ENCODE peak calls at places on chromosomes 5 and 9, in four cellular contexts. A is adrenal gland, Z is K562, J is fibroblast of lung. I is an unnamed sample. For H3K9me3, the result is how much of the 10 kb centered on the place peaks cover.

GRCh38 chr5:31113101-31113500 is 80.4 kb upstream of the CDH6 start:
- DNase-seq in J (peak), Z (no peak), A (no peak), I (no peak)

GRCh38 chr9:69027355-69028097 is 8.0 kb upstream of the FXN start:
- DNase-seq in Z (peak), A (peak), J (peak), I (peak)

GRCh38 chr9:74277532-74277931 is 219.6 kb upstream of the RORB start:
- DNase-seq in A (no peak), Z (no peak), J (no peak), I (no peak)

GRCh38 chr5:58918015-58918729 is 335.3 kb downstream of the RAB3C start:
- DNase-seq in Z (no peak), A (no peak), J (no peak), I (no peak)

GRCh38 chr5:36685631-36686147 is 79.3 kb downstream of the SLC1A3 start:
- DNase-seq in A (no peak), Z (no peak), J (peak), I (no peak)

GRCh38 chr5:98248949-98249348 is 524.5 kb upstream of the RGMB start:
- DNase-seq in A (no peak), Z (no peak), J (peak), I (no peak)

GRCh38 chr5:125659316-125660071 is 763.7 kb upstream of the GRAMD2B start:
- DNase-seq in A (peak), J (peak), Z (no peak), I (peak)

GRCh38 chr5:23367863-23368262 is 139.5 kb upstream of the PRDM9 start:
- DNase-seq in Z (no peak), J (peak), A (no peak), I (no peak)

GRCh38 chr9:74875656-74876055 is 12.1 kb downstream of the TRPM6 start:
- DNase-seq in J (no peak), Z (no peak), A (no peak), I (no peak)

GRCh38 chr5:167944121-167944858 is 347.2 kb upstream of the WWC1 start:
- DNase-seq in A (no peak), J (peak), Z (no peak), I (no peak)

GRCh38 chr5:54529565-54529964 is 12.0 kb downstream of the SNX18 start:
- DNase-seq in J (no peak), Z (no peak), A (peak), I (no peak)

GRCh38 chr5:35436441-35437057 is 181.1 kb upstream of the SPEF2 start:
- DNase-seq in A (peak), J (peak), Z (peak), I (peak)

GRCh38 chr9:76866689-76867088 is 39.2 kb downstream of the PRUNE2 start:
- DNase-seq in Z (no peak), A (no peak), J (peak), I (no peak)

GRCh38 chr9:134607971-134608370 is 33.6 kb upstream of the COL5A1 start:
- DNase-seq in A (no peak), Z (no peak), J (peak), I (no peak)

GRCh38 chr5:115398726-115399125 is 102.3 kb upstream of the CCDC112 start:
- DNase-seq in A (no peak), J (peak), Z (no peak), I (no peak)

GRCh38 chr5:37370550-37370863 is 399 bp downstream of the NUP155 start:
- DNase-seq in J (no peak), A (no peak), Z (peak), I (no peak)

GRCh38 chr9:99814359-99814758 is 7.3 kb upstream of the NR4A3 start:
- DNase-seq in A (no peak), J (no peak), Z (no peak), I (no peak)

GRCh38 chr5:143931986-143932385 is 120.0 kb downstream of the HMHB1 start:
- DNase-seq in A (no peak), J (no peak), Z (no peak), I (no peak)

GRCh38 chr5:103263054-103263453 is 4.5 kb downstream of the MACIR start:
- DNase-seq in J (peak), Z (no peak), A (no peak), I (no peak)

GRCh38 chr9:70883056-70883455 is 238.4 kb downstream of the TRPM3 start:
- DNase-seq in J (no peak), Z (no peak), A (no peak), I (no peak)

GRCh38 chr5:143456952-143457547 is 53.6 kb upstream of the NR3C1 start:
- DNase-seq in A (no peak), Z (no peak), J (peak), I (no peak)

DNA sequence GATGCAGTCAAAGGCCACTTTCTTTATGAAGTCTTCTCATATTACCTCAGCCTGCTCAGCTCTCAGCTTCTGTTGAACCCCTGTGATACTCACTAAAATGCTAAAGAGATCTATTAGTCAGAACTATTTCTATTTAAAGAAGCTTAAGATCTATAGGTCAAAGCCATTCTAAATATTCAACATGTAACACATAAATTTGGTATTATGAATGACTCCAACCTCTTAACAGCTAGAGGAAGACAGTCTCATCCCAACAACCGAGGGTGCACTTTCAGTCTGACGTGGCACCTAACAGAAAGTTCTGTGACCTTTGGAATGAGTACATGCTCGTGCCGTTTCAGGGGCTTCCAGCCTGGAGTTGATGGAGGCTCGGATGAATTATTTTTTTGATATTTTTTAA is 301.5 kb upstream of the VLDLR start:
- DNase-seq in J (peak), Z (no peak), A (no peak), I (no peak)
- H3K9me3 ChIP-seq in J (under half), Z (under half), A (under half), I (under half)

DNA sequence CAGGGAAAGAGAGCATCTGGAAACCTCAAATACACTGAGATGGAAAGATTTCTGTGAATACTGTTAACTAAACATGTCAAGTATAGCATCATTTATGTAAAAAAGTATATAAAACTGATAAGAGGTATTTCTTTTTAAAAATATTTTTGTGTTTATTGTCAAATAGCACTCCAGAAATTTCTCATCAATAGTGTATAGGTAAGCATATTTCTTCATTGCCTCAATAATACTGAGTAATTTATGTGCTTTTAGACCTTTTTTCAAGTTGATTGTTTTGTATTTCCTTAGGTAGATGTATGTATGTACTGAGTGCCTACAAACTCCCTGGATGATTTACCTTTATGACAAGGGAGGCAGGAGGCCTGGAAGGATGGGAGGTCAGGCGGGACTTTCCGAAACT is 196.3 kb downstream of the ROR2 start:
- DNase-seq in J (no peak), Z (no peak), A (no peak), I (no peak)
- H3K9me3 ChIP-seq in J (under half), Z (under half), A (under half), I (under half)

GRCh38 chr5:63774939-63775338 is 187.3 kb downstream of the HTR1A start:
- DNase-seq in A (no peak), Z (no peak), J (no peak), I (no peak)
- H3K9me3 ChIP-seq in A (under half), Z (under half), J (under half), I (under half)

GRCh38 chr5:119255571-119256356 is 100.1 kb upstream of the TNFAIP8 start:
- DNase-seq in J (no peak), A (no peak), Z (peak), I (peak)
- H3K9me3 ChIP-seq in J (under half), A (under half), Z (under half), I (under half)

GRCh38 chr5:141489841-141490240 is 960 bp downstream of the PCDHGC5 start:
- DNase-seq in A (no peak), J (no peak), Z (no peak), I (no peak)
- H3K9me3 ChIP-seq in A (under half), J (under half), Z (under half), I (under half)

GRCh38 chr9:115423646-115424045 is 305.7 kb upstream of the TNC start:
- DNase-seq in A (no peak), Z (no peak), J (peak), I (no peak)
- H3K9me3 ChIP-seq in A (under half), Z (under half), J (under half), I (under half)